ENCODE peak calls at places on chromosomes 4 and X, in eight cellular contexts. One of them, this sample, is unnamed.

GRCh38 chr4:7233006-7233580 is 40.8 kb downstream of the SORCS2 start:
- DNase-seq in astrocyte: no peak
- DNase-seq in glomerular endothelial cell: no peak
- DNase-seq in HTR-8/SVneo: no peak
- DNase-seq in GM13976: no peak
- DNase-seq in naive B cell: no peak
- DNase-seq in effector memory CD4-positive, alpha-beta T cell: no peak
- DNase-seq in GM03348: no peak
- DNase-seq in this sample: no peak

GRCh38 chr4:57554693-57555092 is 444.5 kb upstream of the IGFBP7 start:
- DNase-seq in astrocyte: no peak
- DNase-seq in glomerular endothelial cell: no peak
- DNase-seq in HTR-8/SVneo: no peak
- DNase-seq in GM13976: no peak
- DNase-seq in naive B cell: no peak
- DNase-seq in effector memory CD4-positive, alpha-beta T cell: no peak
- DNase-seq in GM03348: no peak
- DNase-seq in this sample: no peak

GRCh38 chr4:119652978-119653377 is 24.4 kb upstream of the PDE5A start:
- DNase-seq in astrocyte: peak; percentile 93
- DNase-seq in glomerular endothelial cell: no peak
- DNase-seq in HTR-8/SVneo: no peak
- DNase-seq in GM13976: no peak
- DNase-seq in naive B cell: no peak
- DNase-seq in effector memory CD4-positive, alpha-beta T cell: no peak
- DNase-seq in GM03348: peak; percentile 20
- DNase-seq in this sample: no peak

GRCh38 chr4:108556166-108556565 is 64.2 kb upstream of the RPL34 start:
- DNase-seq in astrocyte: no peak
- DNase-seq in glomerular endothelial cell: no peak
- DNase-seq in HTR-8/SVneo: no peak
- DNase-seq in GM13976: no peak
- DNase-seq in naive B cell: no peak
- DNase-seq in effector memory CD4-positive, alpha-beta T cell: no peak
- DNase-seq in GM03348: no peak
- DNase-seq in this sample: no peak

GRCh38 chr4:946103-946450 is 13.8 kb downstream of the TMEM175 start:
- DNase-seq in astrocyte: no peak
- DNase-seq in glomerular endothelial cell: no peak
- DNase-seq in HTR-8/SVneo: no peak
- DNase-seq in GM13976: no peak
- DNase-seq in naive B cell: no peak
- DNase-seq in effector memory CD4-positive, alpha-beta T cell: no peak
- DNase-seq in GM03348: no peak
- DNase-seq in this sample: no peak

GRCh38 chr4:77146426-77147399 is 10.3 kb upstream of the CCNG2 start:
- DNase-seq in astrocyte: peak; percentile 26
- DNase-seq in glomerular endothelial cell: no peak
- DNase-seq in HTR-8/SVneo: peak; percentile 5
- DNase-seq in GM13976: no peak
- DNase-seq in naive B cell: no peak
- DNase-seq in effector memory CD4-positive, alpha-beta T cell: no peak
- DNase-seq in GM03348: peak; percentile 17
- DNase-seq in this sample: no peak

GRCh38 chrX:17549005-17549685 is 174.1 kb downstream of the NHS start:
- DNase-seq in astrocyte: no peak
- DNase-seq in glomerular endothelial cell: no peak
- DNase-seq in HTR-8/SVneo: no peak
- DNase-seq in GM13976: no peak
- DNase-seq in naive B cell: no peak
- DNase-seq in effector memory CD4-positive, alpha-beta T cell: no peak
- DNase-seq in GM03348: no peak
- DNase-seq in this sample: no peak

GRCh38 chrX:1392376-1393130 is 640 bp upstream of the SLC25A6 start:
- DNase-seq in astrocyte: peak; percentile 51
- DNase-seq in glomerular endothelial cell: no peak
- DNase-seq in HTR-8/SVneo: peak; percentile 44
- DNase-seq in GM13976: peak; percentile 79
- DNase-seq in naive B cell: no peak
- DNase-seq in effector memory CD4-positive, alpha-beta T cell: no peak
- DNase-seq in GM03348: peak; percentile 83
- DNase-seq in this sample: no peak

GRCh38 chr4:99886146-99886545 is 8.1 kb downstream of the LAMTOR3 start:
- DNase-seq in astrocyte: peak; percentile 68
- DNase-seq in glomerular endothelial cell: no peak
- DNase-seq in HTR-8/SVneo: no peak
- DNase-seq in GM13976: no peak
- DNase-seq in naive B cell: no peak
- DNase-seq in effector memory CD4-positive, alpha-beta T cell: no peak
- DNase-seq in GM03348: no peak
- DNase-seq in this sample: no peak

GRCh38 chr4:81040175-81040659 is 9.7 kb downstream of the BMP3 start:
- DNase-seq in astrocyte: peak; percentile 6
- DNase-seq in glomerular endothelial cell: no peak
- DNase-seq in HTR-8/SVneo: no peak
- DNase-seq in GM13976: no peak
- DNase-seq in naive B cell: peak; percentile 33
- DNase-seq in effector memory CD4-positive, alpha-beta T cell: no peak
- DNase-seq in GM03348: peak; percentile 47
- DNase-seq in this sample: no peak

GRCh38 chrX:7574325-7574724 is 268.6 kb upstream of the VCX start:
- DNase-seq in astrocyte: no peak
- DNase-seq in glomerular endothelial cell: no peak
- DNase-seq in HTR-8/SVneo: no peak
- DNase-seq in GM13976: no peak
- DNase-seq in naive B cell: no peak
- DNase-seq in effector memory CD4-positive, alpha-beta T cell: no peak
- DNase-seq in GM03348: peak; percentile 1
- DNase-seq in this sample: no peak

GRCh38 chr4:138063581-138063980 is 178.6 kb downstream of the SLC7A11 start:
- DNase-seq in astrocyte: no peak
- DNase-seq in glomerular endothelial cell: no peak
- DNase-seq in HTR-8/SVneo: no peak
- DNase-seq in GM13976: no peak
- DNase-seq in naive B cell: no peak
- DNase-seq in effector memory CD4-positive, alpha-beta T cell: no peak
- DNase-seq in GM03348: no peak
- DNase-seq in this sample: no peak

GRCh38 chr4:140755811-140756291 is 334 bp downstream of the TBC1D9 start:
- DNase-seq in astrocyte: peak; percentile 48
- DNase-seq in glomerular endothelial cell: no peak
- DNase-seq in HTR-8/SVneo: peak; percentile 31
- DNase-seq in GM13976: peak; percentile 64
- DNase-seq in naive B cell: peak; percentile 67
- DNase-seq in effector memory CD4-positive, alpha-beta T cell: no peak
- DNase-seq in GM03348: peak; percentile 74
- DNase-seq in this sample: no peak

GRCh38 chr4:9825049-9825448 is 43.6 kb downstream of the DRD5 start:
- DNase-seq in astrocyte: no peak
- DNase-seq in glomerular endothelial cell: no peak
- DNase-seq in HTR-8/SVneo: no peak
- DNase-seq in GM13976: no peak
- DNase-seq in naive B cell: no peak
- DNase-seq in effector memory CD4-positive, alpha-beta T cell: no peak
- DNase-seq in GM03348: no peak
- DNase-seq in this sample: no peak

GRCh38 chrX:308821-309520 is 9.6 kb downstream of the GTPBP6 start:
- DNase-seq in astrocyte: no peak
- DNase-seq in glomerular endothelial cell: no peak
- DNase-seq in HTR-8/SVneo: no peak
- DNase-seq in GM13976: no peak
- DNase-seq in naive B cell: no peak
- DNase-seq in effector memory CD4-positive, alpha-beta T cell: no peak
- DNase-seq in GM03348: no peak
- DNase-seq in this sample: no peak

GRCh38 chrX:106774981-106775380 is 27.5 kb upstream of the TBC1D8B start:
- DNase-seq in astrocyte: no peak
- DNase-seq in glomerular endothelial cell: no peak
- DNase-seq in HTR-8/SVneo: no peak
- DNase-seq in GM13976: no peak
- DNase-seq in naive B cell: no peak
- DNase-seq in effector memory CD4-positive, alpha-beta T cell: no peak
- DNase-seq in GM03348: no peak
- DNase-seq in this sample: no peak

GRCh38 chr4:99759988-99760387 is 56.6 kb upstream of the DAPP1 start:
- DNase-seq in astrocyte: no peak
- DNase-seq in glomerular endothelial cell: no peak
- DNase-seq in HTR-8/SVneo: no peak
- DNase-seq in GM13976: no peak
- DNase-seq in naive B cell: no peak
- DNase-seq in effector memory CD4-positive, alpha-beta T cell: no peak
- DNase-seq in GM03348: no peak
- DNase-seq in this sample: no peak

GRCh38 chr4:173046818-173047217 is 121.8 kb upstream of the GALNT7 start:
- DNase-seq in astrocyte: peak; percentile 28
- DNase-seq in glomerular endothelial cell: no peak
- DNase-seq in HTR-8/SVneo: no peak
- DNase-seq in GM13976: no peak
- DNase-seq in naive B cell: no peak
- DNase-seq in effector memory CD4-positive, alpha-beta T cell: no peak
- DNase-seq in GM03348: no peak
- DNase-seq in this sample: no peak

GRCh38 chr4:153747406-153747805 is 12.4 kb downstream of the RNF175 start:
- DNase-seq in astrocyte: no peak
- DNase-seq in glomerular endothelial cell: no peak
- DNase-seq in HTR-8/SVneo: no peak
- DNase-seq in GM13976: no peak
- DNase-seq in naive B cell: no peak
- DNase-seq in effector memory CD4-positive, alpha-beta T cell: no peak
- DNase-seq in GM03348: no peak
- DNase-seq in this sample: no peak

GRCh38 chrX:124232523-124233201 is 99.8 kb upstream of the TEX13D start:
- DNase-seq in astrocyte: peak; percentile 37
- DNase-seq in glomerular endothelial cell: no peak
- DNase-seq in HTR-8/SVneo: no peak
- DNase-seq in GM13976: no peak
- DNase-seq in naive B cell: no peak
- DNase-seq in effector memory CD4-positive, alpha-beta T cell: no peak
- DNase-seq in GM03348: no peak
- DNase-seq in this sample: no peak

GRCh38 chrX:48468693-48469691 is 1.1 kb downstream of the SLC38A5 start:
- DNase-seq in astrocyte: no peak
- DNase-seq in glomerular endothelial cell: no peak
- DNase-seq in HTR-8/SVneo: no peak
- DNase-seq in GM13976: peak; percentile 62
- DNase-seq in naive B cell: no peak
- DNase-seq in effector memory CD4-positive, alpha-beta T cell: peak; percentile 15
- DNase-seq in GM03348: no peak
- DNase-seq in this sample: no peak

GRCh38 chrX:11296051-11296450 is 2.8 kb downstream of the AMELX start:
- DNase-seq in astrocyte: no peak
- DNase-seq in glomerular endothelial cell: no peak
- DNase-seq in HTR-8/SVneo: no peak
- DNase-seq in GM13976: no peak
- DNase-seq in naive B cell: no peak
- DNase-seq in effector memory CD4-positive, alpha-beta T cell: no peak
- DNase-seq in GM03348: no peak
- DNase-seq in this sample: no peak

GRCh38 chr4:173919861-173920260 is 363.6 kb downstream of the FBXO8 start:
- DNase-seq in astrocyte: no peak
- DNase-seq in glomerular endothelial cell: no peak
- DNase-seq in HTR-8/SVneo: no peak
- DNase-seq in GM13976: no peak
- DNase-seq in naive B cell: no peak
- DNase-seq in effector memory CD4-positive, alpha-beta T cell: no peak
- DNase-seq in GM03348: no peak
- DNase-seq in this sample: no peak

GRCh38 chr4:183147983-183148382 is 48.9 kb downstream of the WWC2 start:
- DNase-seq in astrocyte: no peak
- DNase-seq in glomerular endothelial cell: no peak
- DNase-seq in HTR-8/SVneo: no peak
- DNase-seq in GM13976: no peak
- DNase-seq in naive B cell: no peak
- DNase-seq in effector memory CD4-positive, alpha-beta T cell: no peak
- DNase-seq in GM03348: no peak
- DNase-seq in this sample: no peak

GRCh38 chr4:1910643-1911042 is 39.5 kb downstream of the NSD2 start:
- DNase-seq in astrocyte: peak; percentile 26
- DNase-seq in glomerular endothelial cell: no peak
- DNase-seq in HTR-8/SVneo: peak; percentile 33
- DNase-seq in GM13976: no peak
- DNase-seq in naive B cell: no peak
- DNase-seq in effector memory CD4-positive, alpha-beta T cell: no peak
- DNase-seq in GM03348: peak; percentile 81
- DNase-seq in this sample: no peak

GRCh38 chrX:25009407-25009806 is 6.4 kb downstream of the ARX start:
- DNase-seq in astrocyte: no peak
- DNase-seq in glomerular endothelial cell: no peak
- DNase-seq in HTR-8/SVneo: no peak
- DNase-seq in GM13976: no peak
- DNase-seq in naive B cell: no peak
- DNase-seq in effector memory CD4-positive, alpha-beta T cell: no peak
- DNase-seq in GM03348: no peak
- DNase-seq in this sample: no peak

This sample was measured in effector CD4-positive, alpha-beta T cell.